ENCODE peak calls at places on chromosomes 1 and 21, in seven cellular contexts. Y is memory B cell, E is GM12892, Q is endothelial cell, G is HT1080, K is left cardiac atrium, C is M059J. B is an unnamed sample.
A peak's percentile ranks its signal among the peaks of the same experiment; 100 is the strongest.

GRCh38 chr1:154837679-154838171 is 32.4 kb downstream of the KCNN3 start:
- DNase-seq in Y (peak; percentile 36), E (peak; percentile 73), Q (no peak), G (no peak), K (peak; percentile 47), C (no peak), B (no peak)

GRCh38 chr1:197481101-197481500 is 213.0 kb downstream of the CRB1 start:
- DNase-seq in Y (no peak), E (no peak), Q (peak; percentile 18), G (peak; percentile 47), K (no peak), C (peak; percentile 38), B (peak; percentile 37)

GRCh38 chr1:28437260-28437923 is 67.9 kb downstream of the PHACTR4 start:
- DNase-seq in Y (no peak), E (no peak), Q (no peak), G (peak; percentile 91), K (no peak), C (peak; percentile 96), B (peak; percentile 94)

GRCh38 chr1:116418091-116418830 is 45.2 kb downstream of the ATP1A1 start:
- DNase-seq in Y (peak; percentile 80), E (peak; percentile 68), Q (peak; percentile 80), G (peak; percentile 81), K (peak; percentile 88), C (peak; percentile 72), B (peak; percentile 72)

GRCh38 chr1:40310983-40311642 is 6.0 kb downstream of the COL9A2 start:
- DNase-seq in Y (no peak), E (no peak), Q (no peak), G (no peak), K (no peak), C (no peak), B (no peak)

GRCh38 chr1:214377886-214378285 is 96.9 kb downstream of the SMYD2 start:
- DNase-seq in Y (no peak), E (no peak), Q (no peak), G (no peak), K (no peak), C (peak; percentile 93), B (peak; percentile 88)

GRCh38 chr1:225529726-225530125 is 101.9 kb upstream of the LBR start:
- DNase-seq in Y (no peak), E (no peak), Q (no peak), G (no peak), K (no peak), C (no peak), B (no peak)

GRCh38 chr1:225850370-225850769 is 31.8 kb downstream of the TMEM63A start:
- DNase-seq in Y (no peak), E (no peak), Q (no peak), G (no peak), K (no peak), C (no peak), B (no peak)

GRCh38 chr1:229643996-229644748 is 18.1 kb downstream of the URB2 start:
- DNase-seq in Y (no peak), E (no peak), Q (no peak), G (no peak), K (no peak), C (peak; percentile 18), B (peak; percentile 21)

GRCh38 chr1:228035844-228036243 is 29.0 kb downstream of the WNT3A start:
- DNase-seq in Y (no peak), E (no peak), Q (no peak), G (no peak), K (no peak), C (no peak), B (no peak)

GRCh38 chr1:24862775-24863483 is 67.1 kb downstream of the RUNX3 start:
- DNase-seq in Y (no peak), E (no peak), Q (no peak), G (no peak), K (no peak), C (no peak), B (no peak)

GRCh38 chr1:62426238-62426637 is 10.6 kb upstream of the USP1 start:
- DNase-seq in Y (no peak), E (no peak), Q (no peak), G (no peak), K (no peak), C (no peak), B (no peak)

GRCh38 chr1:51264470-51264869 is 28.4 kb downstream of the RNF11 start:
- DNase-seq in Y (no peak), E (no peak), Q (no peak), G (peak; percentile 95), K (no peak), C (peak; percentile 96), B (peak; percentile 93)

GRCh38 chr1:156602557-156602993 is 1.3 kb upstream of the GPATCH4 start:
- DNase-seq in Y (no peak), E (no peak), Q (no peak), G (no peak), K (no peak), C (peak; percentile 40), B (no peak)

GRCh38 chr1:18666317-18666920 is 35.8 kb downstream of the PAX7 start:
- DNase-seq in Y (no peak), E (no peak), Q (no peak), G (no peak), K (no peak), C (no peak), B (no peak)

GRCh38 chr21:46165099-46165498 is 9.7 kb upstream of the FTCD start:
- DNase-seq in Y (no peak), E (no peak), Q (no peak), G (no peak), K (no peak), C (peak; percentile 18), B (no peak)

GRCh38 chr1:204154525-204155255 is 2.8 kb upstream of the ETNK2 start:
- DNase-seq in Y (no peak), E (no peak), Q (no peak), G (no peak), K (no peak), C (no peak), B (no peak)

GRCh38 chr1:233738850-233739249 is 124.9 kb downstream of the KCNK1 start:
- DNase-seq in Y (no peak), E (no peak), Q (no peak), G (peak; percentile 18), K (no peak), C (no peak), B (no peak)

GRCh38 chr1:246261641-246262040 is 245.4 kb downstream of the SMYD3 start:
- DNase-seq in Y (no peak), E (no peak), Q (no peak), G (no peak), K (no peak), C (no peak), B (no peak)

GRCh38 chr1:11072216-11072917 is 12.5 kb upstream of the SRM start:
- DNase-seq in Y (no peak), E (no peak), Q (no peak), G (no peak), K (no peak), C (no peak), B (no peak)

GRCh38 chr1:217417363-217417762 is 213.5 kb downstream of the GPATCH2 start:
- DNase-seq in Y (no peak), E (no peak), Q (no peak), G (no peak), K (no peak), C (peak; percentile 2), B (no peak)

GRCh38 chr1:92480200-92480812 is 6.4 kb downstream of the GFI1 start:
- DNase-seq in Y (no peak), E (no peak), Q (no peak), G (no peak), K (no peak), C (no peak), B (no peak)

GRCh38 chr21:35075546-35075945 is 26.4 kb upstream of the RUNX1 start:
- DNase-seq in Y (no peak), E (no peak), Q (no peak), G (peak; percentile 53), K (peak; percentile 31), C (peak; percentile 61), B (peak; percentile 73)